ENCODE peak calls at places on chromosomes 16 and 17, in four cellular contexts. L, O, Q and R are unnamed samples.
A peak's percentile ranks its signal among the peaks of the same experiment; 100 is the strongest.

GRCh38 chr17:73792994-73793393 is 148.7 kb upstream of the SDK2 start:
- DNase-seq in L (no peak), O (no peak), Q (no peak), R (no peak)

GRCh38 chr16:1342526-1343427 is 8.9 kb downstream of the TSR3 start:
- DNase-seq in L (peak; percentile 99), O (peak; percentile 82), Q (peak; percentile 86), R (peak; percentile 94)

GRCh38 chr16:10355589-10355988 is 30.3 kb upstream of the ATF7IP2 start:
- DNase-seq in L (no peak), O (no peak), Q (no peak), R (no peak)

GRCh38 chr17:70168979-70169706 is at the start of gene KCNJ2:
- DNase-seq in L (peak; percentile 90), O (no peak), Q (peak; percentile 87), R (peak; percentile 93)

GRCh38 chr17:49575524-49576120 is at the start of gene NXPH3:
- DNase-seq in L (peak; percentile 60), O (no peak), Q (peak; percentile 77), R (peak; percentile 93)

GRCh38 chr17:42438600-42439567 is 15.8 kb upstream of the CAVIN1 start:
- DNase-seq in L (peak; percentile 43), O (no peak), Q (peak; percentile 50), R (no peak)

GRCh38 chr16:27859020-27859419 is 204.5 kb downstream of the GSG1L start:
- DNase-seq in L (no peak), O (peak; percentile 20), Q (no peak), R (no peak)

GRCh38 chr17:81067331-81067730 is 32.4 kb downstream of the BAIAP2 start:
- DNase-seq in L (peak; percentile 76), O (no peak), Q (no peak), R (no peak)

GRCh38 chr17:42334667-42335066 is 46.4 kb downstream of the STAT5A start:
- DNase-seq in L (no peak), O (no peak), Q (peak; percentile 17), R (no peak)

GRCh38 chr17:46870116-46870803 is 18.9 kb downstream of the WNT9B start:
- DNase-seq in L (no peak), O (no peak), Q (no peak), R (no peak)

GRCh38 chr16:52953215-52953614 is 99.5 kb downstream of the CHD9NB start:
- DNase-seq in L (no peak), O (no peak), Q (no peak), R (no peak)

GRCh38 chr16:57434003-57434402 is 13.2 kb downstream of the CIAPIN1 start:
- DNase-seq in L (no peak), O (no peak), Q (no peak), R (no peak)

GRCh38 chr16:31465788-31466370 is 6.1 kb upstream of the TGFB1I1 start:
- DNase-seq in L (no peak), O (no peak), Q (no peak), R (peak; percentile 40)

GRCh38 chr16:2779151-2779920 is 2.3 kb upstream of the ELOB start:
- DNase-seq in L (no peak), O (no peak), Q (no peak), R (no peak)

GRCh38 chr17:81218991-81219390 is 3.8 kb downstream of the CEP131 start:
- DNase-seq in L (no peak), O (no peak), Q (no peak), R (no peak)

GRCh38 chr16:84460406-84461028 is 43.9 kb downstream of the MEAK7 start:
- DNase-seq in L (no peak), O (no peak), Q (no peak), R (peak; percentile 64)

GRCh38 chr17:80460286-80460881 is 16.0 kb downstream of the NPTX1 start:
- DNase-seq in L (no peak), O (no peak), Q (no peak), R (no peak)

GRCh38 chr16:87789437-87790277 is 23.9 kb upstream of the KLHDC4 start:
- DNase-seq in L (no peak), O (no peak), Q (peak; percentile 91), R (no peak)

GRCh38 chr16:59886021-59886420 is 1151.9 kb upstream of the GOT2 start:
- DNase-seq in L (no peak), O (no peak), Q (peak; percentile 71), R (peak; percentile 46)

GRCh38 chr17:79698086-79698690 is 32.6 kb upstream of the ENPP7 start:
- DNase-seq in L (no peak), O (no peak), Q (no peak), R (no peak)

GRCh38 chr16:58850019-58850626 is 116.0 kb upstream of the GOT2 start:
- DNase-seq in L (no peak), O (no peak), Q (no peak), R (no peak)

GRCh38 chr17:17796787-17797061 is 40.1 kb downstream of the SREBF1 start:
- DNase-seq in L (no peak), O (no peak), Q (no peak), R (no peak)

GRCh38 chr16:86789621-86790051 is 211.3 kb downstream of the FOXL1 start:
- DNase-seq in L (no peak), O (no peak), Q (peak; percentile 45), R (no peak)

GRCh38 chr16:54034684-54035083 is 251.9 kb downstream of the IRX3 start:
- DNase-seq in L (no peak), O (no peak), Q (no peak), R (no peak)

DNA sequence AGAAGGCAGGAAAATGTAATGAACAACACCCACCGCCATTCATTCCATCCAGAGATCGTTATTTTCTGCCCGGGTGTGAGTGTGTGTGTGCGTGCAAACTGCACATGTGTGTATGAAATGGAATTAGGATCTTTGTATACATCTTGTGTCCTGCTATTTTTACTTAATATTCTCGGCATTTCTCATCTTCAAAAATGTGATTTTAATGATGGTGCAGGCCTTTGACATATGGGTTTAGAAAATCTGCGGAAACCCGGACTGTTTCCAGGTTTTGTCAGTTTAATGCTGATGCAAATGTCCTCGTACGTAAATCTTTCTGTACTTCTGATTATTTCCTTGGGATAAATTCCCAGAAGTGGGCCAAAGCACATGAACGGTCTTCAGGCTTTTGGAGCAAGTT is 254.8 kb downstream of the SEC14L1 start:
- DNase-seq in L (no peak), O (no peak), Q (no peak), R (no peak)
- H3K4me1 ChIP-seq in L (peaks cover 26% of the 10 kb centered on the region), O (peaks cover 19% of the 10 kb centered on the region), Q (peaks cover 82% of the 10 kb centered on the region), R (no peaks in the 10 kb centered on the region)

DNA sequence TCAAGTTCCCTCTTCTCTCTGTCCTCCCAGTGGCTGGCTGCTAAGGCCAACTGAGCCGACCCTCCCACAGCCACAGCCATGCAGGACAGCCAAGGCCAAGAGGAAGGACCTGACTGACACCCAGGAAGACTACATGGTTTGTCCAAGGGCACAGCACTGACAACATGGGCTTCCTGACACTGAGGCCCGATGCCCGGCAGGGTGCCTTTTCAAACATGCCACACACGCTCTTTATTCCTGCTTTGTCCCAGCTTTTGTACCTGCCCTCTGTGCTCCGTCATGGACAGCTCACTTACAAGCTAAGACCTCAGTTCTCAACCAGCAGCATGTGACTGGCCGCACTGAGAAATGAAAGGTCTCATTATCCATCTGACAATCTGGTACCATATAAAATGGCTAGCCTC is 45.8 kb downstream of the TEX2 start:
- DNase-seq in L (no peak), O (no peak), Q (no peak), R (no peak)
- H3K4me1 ChIP-seq in L (peaks cover 16% of the 10 kb centered on the region), O (peaks cover 2% of the 10 kb centered on the region), Q (peaks cover 45% of the 10 kb centered on the region), R (peaks cover 6% of the 10 kb centered on the region)

DNA sequence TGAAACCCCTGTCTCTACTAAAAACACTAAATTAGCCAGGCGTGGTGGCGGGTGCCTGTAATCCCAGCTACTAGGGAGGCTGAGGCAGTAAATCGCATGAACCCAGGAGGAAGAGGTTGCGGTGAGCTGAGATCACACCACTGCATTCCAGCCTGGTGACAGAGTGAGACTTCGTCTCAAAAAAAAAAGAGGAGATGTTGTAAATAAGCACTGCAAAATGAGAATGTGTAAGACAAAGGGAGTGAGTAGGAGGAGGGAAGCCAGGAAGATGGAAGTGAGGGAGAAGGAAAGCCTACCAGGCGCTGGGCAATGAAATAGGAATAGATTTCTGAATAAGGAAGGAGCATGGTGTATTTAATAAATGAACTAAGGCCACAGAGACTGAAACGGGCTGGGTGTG is 8.7 kb upstream of the PRPF8 start:
- DNase-seq in L (no peak), O (no peak), Q (peak; percentile 33), R (no peak)
- H3K4me1 ChIP-seq in L (no peaks in the 10 kb centered on the region), O (no peaks in the 10 kb centered on the region), Q (no peaks in the 10 kb centered on the region), R (no peaks in the 10 kb centered on the region)

GRCh38 chr16:20898938-20899502 is 1.1 kb downstream of the DCUN1D3 start:
- DNase-seq in L (no peak), O (no peak), Q (peak; percentile 84), R (no peak)
- H3K4me1 ChIP-seq in L (no peaks in the 10 kb centered on the region), O (peaks cover 1% of the 10 kb centered on the region), Q (peaks cover 42% of the 10 kb centered on the region), R (peaks cover 4% of the 10 kb centered on the region)

GRCh38 chr17:40539711-40540411 is 25.4 kb downstream of the CCR7 start:
- DNase-seq in L (no peak), O (no peak), Q (no peak), R (peak; percentile 62)

GRCh38 chr17:40541873-40542561 is 23.3 kb downstream of the CCR7 start:
- DNase-seq in L (no peak), O (no peak), Q (peak; percentile 69), R (no peak)

GRCh38 chr17:40538936-40539705 is 26.2 kb downstream of the CCR7 start:
- DNase-seq in L (no peak), O (no peak), Q (no peak), R (peak; percentile 15)

GRCh38 chr17:40541060-40541872 is 24.0 kb downstream of the CCR7 start:
- DNase-seq in L (no peak), O (no peak), Q (no peak), R (no peak)

DNA sequence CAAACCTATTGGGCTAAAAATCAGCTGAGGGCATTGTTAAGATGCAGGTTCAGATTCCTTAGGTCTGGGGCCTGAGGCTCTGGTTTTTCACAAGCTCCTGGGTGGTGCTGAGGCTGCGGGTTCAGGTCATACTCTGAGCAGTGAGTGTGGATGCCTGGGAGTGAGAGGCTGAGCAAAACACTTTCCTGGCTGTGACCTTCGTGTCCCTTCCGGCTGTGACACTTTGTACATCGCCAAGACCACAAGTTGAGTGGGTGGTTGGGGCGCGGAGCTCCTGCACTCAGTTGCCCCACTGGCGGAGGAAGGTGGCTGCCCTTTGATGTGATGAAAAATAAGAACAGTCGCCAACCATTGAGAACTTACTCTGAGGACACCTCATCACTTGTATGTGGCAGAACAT is 24.8 kb downstream of the CCR7 start:
- DNase-seq in L (no peak), O (no peak), Q (no peak), R (no peak)
- H3K4me1 ChIP-seq in L (peaks cover 12% of the 10 kb centered on the region), O (no peaks in the 10 kb centered on the region), Q (peaks cover 48% of the 10 kb centered on the region), R (peaks cover 2% of the 10 kb centered on the region)